ENCODE peak calls at places on chromosomes 3 and 15, in four cellular contexts. W is endothelial cell of umbilical vein, S is stomach, O is HCT116. Y is an unnamed sample.
A peak's percentile ranks its signal among the peaks of the same experiment; 100 is the strongest.

GRCh38 chr3:11201246-11202024 is 47.1 kb downstream of the HRH1 start:
- DNase-seq in O (no peak), S (no peak), W (peak; percentile 97), Y (no peak)

GRCh38 chr3:47908744-47909143 is 105.8 kb downstream of the DHX30 start:
- DNase-seq in W (no peak), S (no peak), O (no peak), Y (no peak)

GRCh38 chr3:184259878-184260570 is 1.3 kb downstream of the CAMK2N2 start:
- DNase-seq in W (no peak), O (no peak), S (peak; percentile 36), Y (no peak)

GRCh38 chr3:184299488-184300376 is 691 bp downstream of the PSMD2 start:
- DNase-seq in O (no peak), W (peak; percentile 67), S (no peak), Y (no peak)

GRCh38 chr3:110628650-110629301 is 442.8 kb upstream of the NECTIN3 start:
- DNase-seq in W (no peak), S (no peak), O (no peak), Y (no peak)

GRCh38 chr3:195544634-195545033 is 1.5 kb upstream of the PPP1R2 start:
- DNase-seq in O (no peak), S (no peak), W (no peak), Y (no peak)

GRCh38 chr15:24676431-24676830 is 856 bp downstream of the NPAP1 start:
- DNase-seq in O (no peak), S (no peak), W (no peak), Y (no peak)

GRCh38 chr3:15215996-15216395 is 9.9 kb downstream of the CAPN7 start:
- DNase-seq in O (no peak), S (no peak), W (no peak), Y (no peak)

DNA sequence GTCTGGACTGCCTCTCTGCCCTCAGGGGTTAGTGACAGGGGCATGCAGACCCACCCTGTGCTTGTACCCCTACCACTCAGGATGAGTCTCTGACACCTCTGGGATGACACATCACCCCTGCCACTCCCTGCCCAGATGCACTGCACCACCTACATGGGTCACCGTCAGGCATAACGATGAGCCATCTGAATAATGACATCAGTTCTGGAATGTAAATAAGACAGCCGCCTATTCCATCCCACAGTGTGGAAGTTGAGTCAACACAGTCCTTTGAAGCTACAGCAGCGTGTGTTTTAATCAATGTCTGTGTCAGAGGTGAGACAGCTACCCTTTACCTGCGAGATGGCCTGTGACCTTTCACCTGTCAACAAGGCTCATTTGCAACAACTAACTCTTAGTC is 268.7 kb upstream of the ARRDC4 start:
- DNase-seq in O (peak; percentile 16), W (no peak), S (no peak), Y (no peak)
- TF ChIP-seq POLR2AphosphoS5 in O (no peak), W (no peak), S (no peak), Y (no peak)

GRCh38 chr3:32996046-32996754 is 44.8 kb downstream of the CCR4 start:
- DNase-seq in S (no peak), W (no peak), O (no peak), Y (no peak)

GRCh38 chr3:32990116-32990515 is 38.7 kb downstream of the CCR4 start:
- DNase-seq in O (no peak), S (no peak), W (no peak), Y (no peak)

GRCh38 chr3:32994045-32994444 is 42.6 kb downstream of the CCR4 start:
- DNase-seq in O (no peak), S (no peak), W (no peak), Y (no peak)

GRCh38 chr3:32991781-32992180 is 40.3 kb downstream of the CCR4 start:
- DNase-seq in O (no peak), W (no peak), S (no peak), Y (no peak)

DNA sequence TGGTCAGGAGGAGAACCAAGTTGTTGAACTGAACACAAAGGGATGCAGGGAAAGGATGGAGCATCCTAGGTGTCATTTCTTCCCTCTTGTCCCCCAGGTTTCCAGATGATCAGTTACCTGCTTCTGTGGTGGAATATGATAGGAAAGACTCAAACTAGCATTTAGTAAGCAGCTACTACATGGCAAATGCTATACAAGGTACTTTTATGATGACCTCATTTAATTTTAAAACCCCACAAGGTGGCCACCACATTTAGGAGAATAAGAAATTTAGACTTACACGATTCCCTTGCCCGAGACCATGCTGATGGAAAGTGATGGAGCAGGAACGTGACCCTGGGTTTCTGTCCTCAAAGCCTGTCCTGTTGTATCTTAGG is 40.9 kb downstream of the CCR4 start:
- DNase-seq in S (no peak), W (no peak), O (no peak), Y (no peak)
- H3K4me1 ChIP-seq in S (no peaks in the 10 kb centered on the region), W (peaks cover 6% of the 10 kb centered on the region), O (no peaks in the 10 kb centered on the region), Y (no peaks in the 10 kb centered on the region)

DNA sequence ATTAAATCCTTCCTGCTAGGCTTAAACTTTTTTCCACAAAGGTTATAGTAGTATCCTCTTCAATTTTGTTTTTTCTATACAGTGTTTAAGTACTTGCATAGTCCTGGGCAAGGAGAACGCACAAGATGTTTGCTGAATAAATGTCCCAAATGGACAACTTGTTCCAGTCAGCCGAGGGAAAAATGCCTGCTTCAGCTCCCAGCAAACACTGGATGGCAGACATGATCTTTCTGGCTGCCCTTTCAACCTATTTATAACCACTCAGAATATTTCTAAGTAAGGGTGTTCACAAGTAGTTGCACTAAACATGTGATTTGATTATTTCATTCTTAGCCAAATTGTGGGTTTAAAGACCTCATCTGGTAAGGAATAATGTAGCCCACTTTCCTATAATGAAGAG is 29.8 kb downstream of the GNB4 start:
- DNase-seq in W (peak; percentile 53), O (no peak), S (no peak), Y (no peak)
- TF ChIP-seq CTCF in W (peak; percentile 36), O (no peak), S (peak; percentile 27), Y (no peak)

DNA sequence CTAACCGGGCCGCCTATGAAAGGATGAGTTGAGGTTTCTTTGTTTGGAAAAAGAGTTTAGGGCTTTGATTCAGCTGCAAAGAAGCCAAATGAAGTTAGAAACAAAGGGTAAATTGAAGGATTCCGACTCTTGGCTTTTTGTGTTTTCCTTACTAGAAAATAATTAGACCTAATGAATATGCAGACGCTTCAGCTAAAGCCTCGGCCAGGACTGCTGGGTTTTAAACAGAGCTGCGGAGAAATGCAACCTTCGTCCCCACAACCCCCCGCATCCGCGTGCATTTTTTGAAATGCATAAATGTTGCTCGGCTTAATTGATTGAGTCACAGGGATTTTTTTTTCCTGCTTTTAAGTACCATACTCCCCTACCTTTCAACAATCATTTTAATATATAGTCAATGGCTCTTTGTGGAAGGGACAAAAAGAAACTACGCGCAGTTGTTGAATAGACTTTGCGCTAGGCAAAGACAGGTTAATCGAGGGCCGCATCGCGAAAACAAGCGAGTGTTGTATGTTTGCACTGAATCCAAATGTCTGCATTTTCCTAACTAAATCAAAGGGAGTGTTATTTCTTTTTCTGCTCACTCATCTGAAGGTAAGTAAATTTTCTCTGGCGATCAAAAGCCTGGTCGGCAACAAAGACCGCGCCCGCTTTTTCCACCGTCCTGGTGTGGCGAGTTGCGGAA is 1.3 kb upstream of the ZIC4 start:
- DNase-seq in W (no peak), O (no peak), S (no peak), Y (peak; percentile 29)
- TF ChIP-seq POLR2AphosphoS5 in W (no peak), O (no peak), S (no peak), Y (no peak)

DNA sequence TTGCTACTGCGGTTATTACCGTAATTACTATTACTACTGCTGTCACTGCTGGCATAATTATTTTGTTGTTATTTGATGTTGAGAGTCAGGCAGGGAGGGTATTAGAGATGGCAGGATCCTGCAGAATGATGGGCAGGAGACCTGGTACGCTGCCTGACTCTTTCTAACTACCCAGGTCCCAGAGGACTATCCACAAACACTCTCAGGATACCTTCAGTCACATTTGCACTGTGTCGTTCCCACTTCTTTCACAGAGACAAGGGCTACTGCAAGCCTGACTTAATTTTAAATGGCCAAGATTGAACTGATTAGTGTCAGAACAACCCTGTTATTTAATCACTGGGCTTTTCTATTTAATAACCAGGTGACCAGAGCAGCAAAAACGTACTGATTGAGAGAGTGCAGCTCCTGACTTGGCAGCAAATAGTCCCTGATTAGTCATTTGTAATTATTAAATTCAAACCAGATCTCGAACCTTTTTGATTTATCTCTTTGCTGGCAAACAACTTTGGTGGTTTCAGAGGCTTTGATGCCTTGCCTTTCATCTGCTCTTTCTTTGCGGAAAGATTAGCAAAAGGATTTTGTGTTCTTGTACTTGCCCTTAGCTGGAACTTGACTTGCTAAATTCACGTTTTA is 88.8 kb upstream of the ARHGEF3 start:
- DNase-seq in O (no peak), S (no peak), W (no peak), Y (no peak)
- H3K4me1 ChIP-seq in O (peaks cover 9% of the 10 kb centered on the region), S (peaks cover 6% of the 10 kb centered on the region), W (no peaks in the 10 kb centered on the region), Y (peaks cover 44% of the 10 kb centered on the region)

GRCh38 chr3:4231041-4231440 is 72.1 kb upstream of the SETMAR start:
- DNase-seq in W (no peak), S (no peak), O (no peak), Y (no peak)
- TF ChIP-seq CTCF in W (no peak), S (no peak), O (no peak), Y (no peak)

GRCh38 chr3:37183976-37184375 is 9.6 kb upstream of the LRRFIP2 start:
- DNase-seq in W (no peak), S (no peak), O (no peak), Y (no peak)
- TF ChIP-seq POLR2AphosphoS5 in W (no peak), S (no peak), O (no peak), Y (no peak)

GRCh38 chr3:42032693-42033349 is 58.3 kb upstream of the TRAK1 start:
- DNase-seq in S (peak; percentile 45), O (no peak), W (peak; percentile 66), Y (no peak)
- H3K4me1 ChIP-seq in S (peaks cover 37% of the 10 kb centered on the region), O (peaks cover 39% of the 10 kb centered on the region), W (peaks cover 35% of the 10 kb centered on the region), Y (peaks cover 60% of the 10 kb centered on the region)

DNA sequence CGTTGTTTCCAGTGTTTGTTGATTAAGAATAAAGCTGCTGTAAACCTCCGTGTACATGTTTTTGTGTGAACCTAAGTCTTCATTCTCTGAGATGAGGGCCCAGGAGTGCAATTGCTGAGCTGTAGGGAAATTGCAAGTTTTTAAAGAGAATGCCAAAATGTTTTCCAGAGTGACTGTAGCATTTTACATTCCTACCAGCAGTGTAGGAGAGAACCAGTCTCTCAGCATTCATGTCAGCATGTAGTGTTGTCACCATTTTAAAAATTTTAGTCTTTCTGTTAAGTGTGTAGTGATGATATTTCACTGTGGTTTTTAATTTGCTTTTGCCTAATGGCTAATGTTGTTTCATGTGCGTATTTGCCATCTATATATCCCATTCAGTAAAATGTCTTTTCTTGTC is 3.4 kb upstream of the MGLL start:
- DNase-seq in O (no peak), W (no peak), S (no peak), Y (no peak)
- TF ChIP-seq CTCF in O (no peak), W (no peak), S (no peak), Y (no peak)

Y was measured in vagina.